ENCODE peak calls at places on chromosomes 5 and 9, in six cellular contexts. J is nephron progenitor cell, C is GM13976, D is neural progenitor cell, B is tibial nerve, K is GM12864. F is an unnamed sample.

GRCh38 chr5:87243161-87243877 is 24.4 kb upstream of the RASA1 start:
- DNase-seq in K (no peak), C (no peak), B (peak), J (no peak), D (no peak), F (no peak)

GRCh38 chr5:66567474-66567873 is 28.7 kb upstream of the MAST4 start:
- DNase-seq in D (no peak), C (no peak), B (no peak), K (no peak), J (no peak), F (no peak)

GRCh38 chr9:73125651-73126050 is 26.0 kb upstream of the ANXA1 start:
- DNase-seq in D (no peak), C (no peak), B (no peak), J (no peak), K (no peak), F (no peak)

GRCh38 chr5:139664273-139664693 is 16.1 kb downstream of the CXXC5 start:
- DNase-seq in B (no peak), C (peak), J (no peak), D (no peak), K (no peak), F (peak)

GRCh38 chr9:18721267-18722079 is 247.5 kb downstream of the ADAMTSL1 start:
- DNase-seq in J (peak), C (no peak), K (no peak), D (no peak), B (no peak), F (no peak)

GRCh38 chr5:135239461-135240282 is 159.4 kb downstream of the MACROH2A1 start:
- DNase-seq in J (no peak), C (no peak), K (no peak), D (no peak), B (no peak), F (no peak)

GRCh38 chr5:178165585-178165984 is 11.9 kb upstream of the NHP2 start:
- DNase-seq in J (no peak), B (no peak), K (no peak), C (no peak), D (no peak), F (no peak)

GRCh38 chr9:93194584-93194983 is 10.6 kb downstream of the WNK2 start:
- DNase-seq in K (no peak), C (no peak), B (no peak), D (no peak), J (no peak), F (no peak)

GRCh38 chr9:98657897-98658296 is 50.8 kb downstream of the GABBR2 start:
- DNase-seq in K (no peak), B (no peak), J (no peak), C (no peak), D (no peak), F (no peak)

GRCh38 chr5:65084774-65085173 is 316.0 kb downstream of the CWC27 start:
- DNase-seq in B (no peak), K (no peak), D (no peak), C (no peak), J (no peak), F (no peak)

GRCh38 chr9:110578896-110579752 is at the start of gene SVEP1:
- DNase-seq in C (peak), B (peak), J (peak), K (no peak), D (peak), F (peak)

GRCh38 chr9:10651012-10651411 is 38.2 kb upstream of the PTPRD start:
- DNase-seq in B (no peak), C (no peak), D (no peak), J (no peak), K (no peak), F (no peak)

GRCh38 chr9:110837401-110838005 is 168.9 kb downstream of the MUSK start:
- DNase-seq in D (no peak), B (no peak), K (no peak), J (no peak), C (no peak), F (no peak)

GRCh38 chr9:134217431-134218210 is 53.3 kb upstream of the RNU6ATAC start:
- DNase-seq in C (peak), J (no peak), D (peak), K (no peak), B (no peak), F (no peak)
- TF ChIP-seq CTCF in C (no peak), J (no peak), D (peak), K (peak), B (no peak), F (no peak)

GRCh38 chr9:124776952-124777645 is at the start of gene OLFML2A:
- DNase-seq in C (peak), D (peak), K (no peak), J (peak), B (no peak), F (peak)
- TF ChIP-seq CTCF in C (peak), D (peak), K (peak), J (peak), B (peak), F (peak)

GRCh38 chr9:2824564-2824963 is 19.3 kb downstream of the PUM3 start:
- DNase-seq in C (no peak), B (no peak), K (no peak), J (peak), D (peak), F (no peak)
- TF ChIP-seq CTCF in C (no peak), B (no peak), K (no peak), J (peak), D (peak), F (no peak)

GRCh38 chr5:181167814-181168488 is 20.6 kb downstream of the OR2V2 start:
- DNase-seq in B (no peak), D (peak), K (no peak), J (peak), C (no peak), F (no peak)
- TF ChIP-seq CTCF in B (no peak), D (peak), K (peak), J (peak), C (peak), F (peak)

DNA sequence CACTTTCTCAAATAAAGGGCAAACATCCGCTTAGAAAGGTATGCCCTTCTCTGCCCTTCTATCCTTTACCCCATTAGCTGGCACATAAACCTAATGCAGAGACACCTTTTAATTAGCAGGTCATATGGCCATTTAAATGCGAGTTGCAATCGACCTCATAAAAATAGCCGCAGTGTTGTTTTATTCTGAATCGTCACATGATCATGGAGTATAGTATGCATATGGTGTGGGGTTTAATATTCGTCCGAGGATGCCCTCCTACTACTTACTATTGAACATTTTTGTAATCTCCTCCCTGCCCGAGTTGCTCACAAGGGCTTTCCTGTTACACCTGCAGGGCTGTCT is 72.0 kb downstream of the PIK3R1 start:
- DNase-seq in K (no peak), D (no peak), J (no peak), C (no peak), B (no peak), F (no peak)
- TF ChIP-seq CTCF in K (no peak), D (no peak), J (no peak), C (no peak), B (no peak), F (no peak)

GRCh38 chr9:137225701-137226331 is 842 bp downstream of the CYSRT1 start:
- DNase-seq in J (no peak), D (no peak), B (no peak), C (no peak), K (no peak), F (no peak)

GRCh38 chr9:137224850-137225694 is at the start of gene CYSRT1:
- DNase-seq in C (no peak), K (no peak), J (no peak), B (no peak), D (no peak), F (no peak)

GRCh38 chr9:137227057-137227852 is at the start of gene RNF224:
- DNase-seq in J (peak), C (peak), D (peak), K (no peak), B (peak), F (peak)

GRCh38 chr9:137227853-137228514 is 682 bp downstream of the RNF224 start:
- DNase-seq in C (no peak), K (no peak), J (no peak), D (no peak), B (no peak), F (no peak)

GRCh38 chr9:137226338-137227056 is 805 bp upstream of the RNF224 start:
- DNase-seq in J (no peak), B (no peak), C (no peak), K (no peak), D (no peak), F (no peak)
- TF ChIP-seq CTCF in J (no peak), B (no peak), C (no peak), K (no peak), D (no peak), F (no peak)

DNA sequence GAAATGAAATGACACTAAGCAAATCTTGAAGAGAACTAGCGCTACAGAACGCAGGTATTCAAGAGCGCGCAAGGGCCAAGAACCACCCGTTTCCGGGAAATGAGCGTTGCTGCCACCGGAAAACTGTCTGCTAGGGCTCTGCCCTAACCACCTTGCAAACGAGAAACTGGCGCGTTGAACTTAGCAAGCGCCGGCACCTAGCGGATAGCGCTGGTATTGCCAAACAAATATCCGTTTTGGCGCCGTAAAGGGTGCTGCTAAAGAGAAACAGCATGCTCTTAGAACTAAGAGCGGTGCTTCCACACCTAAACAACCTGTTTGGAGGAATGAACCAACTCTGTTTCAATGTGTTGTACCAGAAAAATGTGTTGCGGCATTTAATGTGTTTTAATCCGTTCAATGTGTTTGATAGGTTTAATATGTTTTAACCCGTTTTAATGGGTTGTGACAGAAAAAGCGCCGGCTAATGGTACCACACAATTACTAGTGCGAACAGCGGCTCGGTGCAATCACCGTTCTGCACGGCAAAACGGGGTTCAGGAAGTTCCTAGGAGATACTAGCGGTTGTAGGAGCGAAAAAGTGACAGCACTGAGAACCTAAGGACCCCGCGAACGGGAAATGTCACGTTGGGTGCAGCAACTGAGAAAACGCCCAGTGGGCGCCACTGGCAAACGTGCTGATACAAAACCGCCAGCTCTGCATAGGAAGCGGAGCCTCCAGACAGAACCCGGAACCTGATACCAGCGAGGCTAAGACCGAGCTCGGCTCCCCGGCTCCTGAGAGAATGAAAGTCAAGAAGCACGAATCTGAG is at the start of gene ANXA2R:
- DNase-seq in K (peak), B (peak), J (peak), C (peak), D (peak), F (peak)
- TF ChIP-seq CTCF in K (peak), B (peak), J (peak), C (peak), D (peak), F (peak)

GRCh38 chr5:109844148-109844547 is 154.4 kb downstream of the MAN2A1 start:
- DNase-seq in B (no peak), C (no peak), K (no peak), D (no peak), J (no peak), F (no peak)
- TF ChIP-seq CTCF in B (no peak), C (no peak), K (peak), D (peak), J (no peak), F (no peak)

DNA sequence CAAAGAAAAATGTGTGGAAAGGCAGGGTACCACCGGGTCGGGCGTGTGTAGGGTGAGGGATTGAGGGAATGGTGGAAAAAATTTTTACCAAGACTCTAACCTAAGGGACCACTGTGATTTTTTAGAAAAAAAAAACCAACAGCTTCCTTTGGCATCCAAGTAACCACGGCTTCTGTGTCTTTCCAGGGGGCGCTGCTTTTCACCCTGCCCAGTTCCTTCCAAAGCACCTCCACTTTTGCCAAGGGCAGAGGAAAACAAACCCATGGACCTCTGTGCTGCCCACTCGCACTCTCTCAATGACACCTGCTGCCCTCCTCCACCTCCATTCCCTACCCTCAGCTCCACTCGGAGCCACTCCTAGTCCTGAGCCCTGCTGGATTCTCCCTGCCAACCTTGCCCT is 381.0 kb downstream of the ENC1 start:
- DNase-seq in J (no peak), B (no peak), K (no peak), D (no peak), C (no peak), F (no peak)
- TF ChIP-seq CTCF in J (no peak), B (no peak), K (no peak), D (peak), C (no peak), F (no peak)

F was measured in GM20000.